ENCODE peak calls at places on chromosomes 11 and 22, in four cellular contexts. G, Z, J and U are unnamed samples.
A peak's percentile ranks its signal among the peaks of the same experiment; 100 is the strongest.

GRCh38 chr11:90222152-90222458 is 744 bp downstream of the CHORDC1 start:
- DNase-seq in G (no peak), J (peak; percentile 38), Z (no peak), U (peak; percentile 9)

GRCh38 chr11:65802841-65803240 is 16.0 kb downstream of the OVOL1 start:
- DNase-seq in G (no peak), J (no peak), Z (no peak), U (peak; percentile 59)

GRCh38 chr11:123404626-123405025 is 25.4 kb upstream of the GRAMD1B start:
- DNase-seq in Z (peak; percentile 22), G (no peak), J (no peak), U (no peak)

GRCh38 chr11:86140334-86140733 is 71.5 kb upstream of the PICALM start:
- DNase-seq in G (no peak), J (no peak), Z (no peak), U (no peak)

GRCh38 chr11:48305923-48306322 is at the start of gene OR4S1:
- DNase-seq in G (no peak), Z (no peak), J (no peak), U (no peak)

GRCh38 chr11:132245558-132246385 is 875.4 kb downstream of the NTM start:
- DNase-seq in J (no peak), Z (no peak), G (no peak), U (no peak)

GRCh38 chr11:86674965-86675364 is 2.5 kb upstream of the ME3 start:
- DNase-seq in G (no peak), J (no peak), Z (no peak), U (no peak)

GRCh38 chr11:126194121-126194543 is 17.3 kb downstream of the RPUSD4 start:
- DNase-seq in G (peak; percentile 76), J (peak; percentile 74), Z (peak; percentile 51), U (peak; percentile 53)

GRCh38 chr11:72144807-72145565 is 9.5 kb downstream of the FOLR3 start:
- DNase-seq in J (peak; percentile 38), Z (no peak), G (no peak), U (no peak)

GRCh38 chr11:69921429-69922014 is 102.3 kb upstream of the FGF3 start:
- DNase-seq in Z (no peak), G (no peak), J (no peak), U (no peak)

GRCh38 chr22:35404176-35404575 is 4.2 kb downstream of the MCM5 start:
- DNase-seq in Z (no peak), J (no peak), G (no peak), U (no peak)

GRCh38 chr11:48025293-48025982 is 45.1 kb downstream of the PTPRJ start:
- DNase-seq in Z (peak; percentile 33), G (no peak), J (no peak), U (no peak)

GRCh38 chr11:12556155-12556554 is 118.1 kb upstream of the TEAD1 start:
- DNase-seq in G (no peak), Z (no peak), J (peak; percentile 77), U (no peak)

DNA sequence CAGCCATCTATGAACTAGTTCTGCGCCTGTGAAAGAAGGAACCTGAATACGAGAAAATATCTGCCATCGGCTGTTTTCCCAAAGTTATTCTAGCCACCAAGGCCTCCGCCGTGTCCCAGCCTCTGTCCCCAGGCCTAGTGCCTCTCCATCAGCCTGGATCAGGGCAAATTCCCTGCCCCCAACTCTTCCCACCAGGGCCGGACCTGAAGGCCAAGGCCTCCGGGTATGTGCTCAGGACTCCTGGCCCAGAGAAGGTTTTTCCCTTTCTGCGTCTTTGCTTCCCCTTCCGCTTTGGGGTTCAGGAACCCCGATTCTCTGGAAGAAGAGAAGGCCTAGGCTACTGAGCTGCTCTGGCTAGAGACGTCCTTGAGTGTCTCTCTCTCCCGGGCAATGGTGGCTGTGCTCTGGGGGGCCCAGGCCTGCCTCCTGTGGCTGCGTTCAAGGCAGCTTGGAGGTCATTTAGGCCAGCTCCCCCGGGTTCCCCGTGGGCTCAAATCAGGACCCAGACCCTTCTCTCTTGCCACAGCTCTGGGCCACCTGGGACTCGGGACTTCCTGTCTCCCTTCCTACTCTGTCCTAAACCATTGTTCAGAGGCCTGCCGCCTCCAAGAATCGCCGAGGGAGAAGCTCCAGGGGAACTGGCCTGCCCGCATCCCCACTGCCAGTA is 1.6 kb downstream of the ALX4 start:
- DNase-seq in Z (no peak), J (no peak), G (peak; percentile 46), U (no peak)
- TF ChIP-seq EZH2 in Z (no peak), J (no peak), G (no peak), U (no peak)

DNA sequence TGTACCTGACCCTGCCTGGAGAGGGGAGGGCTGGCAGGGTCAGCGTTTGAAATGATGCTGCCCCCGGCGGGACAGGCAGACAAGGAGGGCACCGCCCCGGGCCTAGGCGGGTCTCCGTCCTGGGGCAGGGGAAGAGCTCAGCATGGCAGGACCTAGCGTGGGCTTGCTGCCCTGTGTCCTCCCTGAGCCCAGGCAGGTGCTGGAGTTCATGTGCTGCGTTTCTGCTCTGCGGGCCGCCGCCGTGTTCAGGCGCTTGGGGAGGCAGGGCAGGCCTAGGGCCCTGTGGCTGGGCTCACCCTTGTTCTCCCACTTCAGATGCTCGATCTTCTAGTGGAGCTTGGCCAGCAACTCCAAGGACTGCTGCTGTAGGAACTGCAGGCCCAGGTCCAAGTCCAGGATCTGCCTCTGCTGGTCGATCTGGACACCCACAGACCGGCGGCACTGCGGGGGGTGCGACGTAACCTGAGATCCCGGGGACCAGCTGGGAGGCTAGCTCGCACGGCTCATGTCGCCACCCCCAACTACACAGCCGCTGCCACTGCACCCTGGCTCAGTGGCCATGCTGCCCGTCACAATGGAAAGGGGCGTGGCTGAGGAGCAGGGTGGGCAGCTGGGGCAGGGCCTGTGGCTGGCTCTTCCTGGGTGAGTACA is 84.4 kb downstream of the MED15 start:
- DNase-seq in Z (peak; percentile 63), J (peak; percentile 75), G (peak; percentile 47), U (no peak)
- TF ChIP-seq EZH2 in Z (no peak), J (no peak), G (no peak), U (no peak)

DNA sequence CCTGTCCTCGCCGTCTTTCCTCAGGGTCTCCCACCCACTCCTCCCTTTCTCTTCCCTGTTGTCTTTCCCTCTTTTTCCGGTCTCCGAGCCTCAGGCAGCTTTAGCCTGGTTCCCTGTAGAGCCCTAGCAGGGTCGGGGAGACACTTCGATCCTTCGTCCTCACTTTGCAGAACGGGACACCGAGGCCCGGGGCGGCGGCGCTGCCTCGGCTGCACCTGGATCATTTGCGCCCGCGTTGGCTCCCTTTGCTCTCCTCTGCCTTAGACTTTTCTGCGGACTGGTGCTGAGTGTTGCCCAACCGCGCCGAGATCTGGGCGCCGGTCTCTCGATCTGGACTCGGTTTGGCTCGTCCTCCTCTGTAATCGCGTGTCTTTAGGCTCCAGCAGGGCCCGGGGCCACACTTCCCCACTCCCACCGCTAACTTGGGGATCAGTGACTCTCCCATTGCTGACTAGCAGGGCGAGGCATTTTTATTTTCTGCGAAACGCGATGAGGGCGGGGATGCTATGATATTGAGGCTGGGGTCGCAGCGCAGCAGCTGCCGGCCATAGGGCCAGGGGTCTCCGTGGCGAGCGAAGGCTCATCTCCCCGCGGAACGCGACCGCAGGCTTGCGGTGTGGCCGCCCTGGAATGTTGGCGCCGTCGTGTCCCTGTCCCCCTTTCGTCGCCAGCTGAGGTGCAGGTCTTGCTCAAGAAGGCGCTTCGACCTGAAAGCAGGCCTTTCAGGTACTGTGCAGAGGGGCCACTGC is 1.6 kb upstream of the E2F8 start:
- DNase-seq in Z (peak; percentile 50), G (no peak), J (no peak), U (no peak)
- TF ChIP-seq EZH2 in Z (peak; percentile 81), G (no peak), J (peak; percentile 73), U (no peak)

GRCh38 chr11:102438311-102439062 is 14.1 kb downstream of the TMEM123 start:
- DNase-seq in J (no peak), G (no peak), Z (no peak), U (no peak)

GRCh38 chr11:102437026-102437425 is 15.5 kb downstream of the TMEM123 start:
- DNase-seq in J (no peak), Z (no peak), G (no peak), U (no peak)

GRCh38 chr11:102437727-102438126 is 14.8 kb downstream of the TMEM123 start:
- DNase-seq in Z (no peak), J (no peak), G (no peak), U (no peak)

GRCh38 chr11:102436546-102436945 is 16.0 kb downstream of the TMEM123 start:
- DNase-seq in Z (no peak), J (peak; percentile 61), G (peak; percentile 58), U (no peak)

DNA sequence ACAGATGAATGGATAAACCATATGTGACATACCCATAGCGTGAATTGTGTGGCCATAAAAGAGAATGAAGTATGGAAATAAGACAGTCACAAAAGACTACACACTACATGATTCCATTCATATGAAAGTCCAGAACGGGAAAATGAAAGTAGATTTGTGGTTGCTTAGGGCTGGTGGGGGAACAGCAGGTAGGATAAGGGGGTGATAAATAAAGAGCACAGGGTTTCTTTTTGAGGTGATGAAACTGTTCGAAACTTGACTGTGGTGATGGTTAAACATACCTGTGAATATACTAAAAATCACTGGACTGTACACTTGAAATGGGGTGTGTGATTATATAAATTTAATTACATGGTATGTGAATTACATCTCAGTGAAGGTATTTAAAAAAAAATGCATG is 16.9 kb downstream of the TMEM123 start:
- DNase-seq in J (no peak), G (no peak), Z (no peak), U (no peak)
- TF ChIP-seq EZH2 in J (no peak), G (no peak), Z (no peak), U (no peak)

DNA sequence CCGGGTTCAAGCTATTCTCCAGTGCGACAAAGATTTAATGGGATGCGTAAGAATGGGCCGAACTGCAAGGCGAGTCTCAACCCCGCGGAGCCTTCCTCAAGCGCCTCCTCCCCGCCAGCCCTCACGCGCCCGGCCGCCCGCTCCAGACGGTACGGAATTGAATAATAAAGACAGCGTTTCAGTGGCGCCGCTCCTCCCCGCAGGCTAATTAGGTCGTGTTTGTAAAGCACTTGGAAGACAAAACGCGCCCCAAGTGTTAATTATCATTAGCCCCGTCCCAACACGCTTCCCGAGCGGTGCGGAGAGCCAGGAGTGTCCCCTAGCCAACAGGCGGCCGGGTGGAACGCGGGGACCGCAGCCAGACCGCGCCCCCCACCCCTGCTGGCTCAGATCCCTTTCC is 192.0 kb downstream of the BUD13 start:
- DNase-seq in G (peak; percentile 18), J (no peak), Z (peak; percentile 86), U (no peak)
- TF ChIP-seq EZH2 in G (peak; percentile 38), J (no peak), Z (peak; percentile 42), U (no peak)